ENCODE peak calls at places on chromosomes 3 and 15, in four cellular contexts. N is prostate gland, O is colonic mucosa, D is chondrocyte. C is an unnamed sample.
A peak's percentile ranks its signal among the peaks of the same experiment; 100 is the strongest.

GRCh38 chr3:87873136-87873535 is 185.7 kb downstream of the CGGBP1 start:
- DNase-seq in N (no peak), O (no peak), D (no peak), C (no peak)

GRCh38 chr3:121988146-121988545 is 33.9 kb downstream of the ILDR1 start:
- DNase-seq in N (no peak), O (no peak), D (no peak), C (no peak)

GRCh38 chr3:169751875-169752274 is 13.0 kb downstream of the TERC start:
- DNase-seq in N (no peak), O (no peak), D (no peak), C (no peak)

GRCh38 chr15:92001307-92001706 is 147.8 kb downstream of the SLCO3A1 start:
- DNase-seq in N (no peak), O (no peak), D (no peak), C (no peak)

GRCh38 chr3:99499235-99499798 is 139.1 kb upstream of the COL8A1 start:
- DNase-seq in N (no peak), O (peak; percentile 24), D (no peak), C (no peak)

GRCh38 chr3:88013592-88013991 is 45.2 kb downstream of the CGGBP1 start:
- DNase-seq in N (no peak), O (no peak), D (no peak), C (no peak)

GRCh38 chr15:100740105-100740504 is 137.7 kb downstream of the ASB7 start:
- DNase-seq in N (no peak), O (no peak), D (no peak), C (peak; percentile 86)

GRCh38 chr3:15007681-15008141 is 57.4 kb downstream of the MRPS25 start:
- DNase-seq in N (peak; percentile 35), O (no peak), D (no peak), C (peak; percentile 77)

GRCh38 chr3:197465197-197465995 is 90.4 kb downstream of the BDH1 start:
- DNase-seq in N (no peak), O (no peak), D (peak; percentile 18), C (no peak)

GRCh38 chr3:32500880-32501784 is 1.5 kb downstream of the CMTM6 start:
- DNase-seq in N (no peak), O (no peak), D (no peak), C (no peak)

GRCh38 chr15:96115642-96116041 is 214.9 kb upstream of the NR2F2 start:
- DNase-seq in N (no peak), O (no peak), D (no peak), C (peak; percentile 18)

GRCh38 chr15:84915011-84915958 is 30.8 kb downstream of the SLC28A1 start:
- DNase-seq in N (peak; percentile 84), O (peak; percentile 53), D (no peak), C (no peak)

GRCh38 chr15:90033006-90033405 is 31.9 kb downstream of the ZNF710 start:
- DNase-seq in N (no peak), O (no peak), D (no peak), C (no peak)

GRCh38 chr3:32973982-32974381 is 22.5 kb downstream of the CCR4 start:
- DNase-seq in N (no peak), O (no peak), D (no peak), C (peak; percentile 29)

GRCh38 chr15:66923438-66923881 is 141.9 kb upstream of the SMAD3 start:
- DNase-seq in N (no peak), O (peak; percentile 51), D (no peak), C (no peak)
- TF ChIP-seq CTCF in N (no peak), O (peak; percentile 44), D (peak; percentile 66), C (peak; percentile 46)

DNA sequence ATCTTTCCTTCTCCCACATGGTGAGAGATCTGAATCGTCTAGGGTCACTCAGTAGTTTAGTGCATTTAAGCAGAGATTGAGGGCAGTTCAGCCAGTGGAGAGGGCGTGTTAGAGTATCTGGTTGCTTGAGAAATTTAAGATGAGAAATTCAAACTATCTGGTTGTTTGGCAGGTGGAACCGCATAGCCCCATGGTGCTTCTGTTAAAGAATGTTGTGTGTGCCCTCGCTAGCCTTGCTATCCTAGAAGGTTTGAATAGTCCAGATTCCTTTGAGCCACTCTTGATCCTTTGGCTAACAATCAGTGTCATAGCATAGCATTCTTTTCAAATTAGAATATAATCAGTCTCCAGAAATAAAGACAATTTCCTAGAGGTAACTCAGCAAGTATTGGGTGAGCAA is 32.1 kb downstream of the ABHD17C start:
- DNase-seq in N (no peak), O (no peak), D (no peak), C (no peak)
- TF ChIP-seq CTCF in N (no peak), O (no peak), D (no peak), C (no peak)

DNA sequence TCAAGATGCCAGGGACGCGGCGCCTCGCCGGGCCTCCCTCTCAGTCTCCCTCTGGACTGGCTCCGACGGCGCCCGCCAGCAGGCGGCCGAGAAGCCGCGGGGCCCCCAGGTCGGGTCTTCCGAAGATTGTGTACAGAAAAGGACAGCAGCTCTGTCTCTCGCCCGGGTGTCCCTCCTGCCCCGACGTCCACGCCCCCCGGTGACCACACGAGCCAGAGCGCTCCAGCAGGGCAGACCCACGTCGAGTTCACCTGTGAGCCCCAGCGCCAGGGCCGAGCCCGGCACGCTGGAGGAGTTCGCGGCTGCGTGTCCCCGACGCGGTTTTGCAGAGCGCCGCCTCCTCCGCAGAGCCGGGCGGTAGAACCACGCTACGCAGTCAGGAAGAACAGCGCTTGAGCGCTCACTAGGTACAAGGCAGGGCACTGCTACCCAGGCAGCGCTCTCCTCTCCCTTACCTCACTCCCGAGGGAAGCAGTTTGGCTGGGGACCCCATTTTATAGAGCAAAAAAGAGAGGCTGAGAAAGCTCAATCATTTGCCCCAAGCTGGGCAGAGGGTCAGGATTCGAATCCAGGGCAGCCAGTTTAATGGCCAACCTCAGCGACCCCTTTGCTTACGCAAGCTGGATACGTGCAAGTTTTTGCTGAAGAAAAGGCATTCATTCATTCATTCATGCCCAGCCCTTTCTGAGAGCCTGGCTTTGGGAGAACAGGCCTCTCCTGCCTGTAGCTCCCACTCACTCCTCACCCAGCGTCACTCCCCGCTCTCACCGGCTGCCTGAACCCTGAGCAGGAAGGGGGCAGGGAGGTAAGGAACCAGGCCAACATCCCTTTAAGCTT is 3.0 kb upstream of the TLE3 start:
- DNase-seq in N (no peak), O (peak; percentile 66), D (peak; percentile 88), C (no peak)
- TF ChIP-seq CTCF in N (peak; percentile 35), O (no peak), D (peak; percentile 72), C (peak; percentile 55)

GRCh38 chr15:71485094-71485693 is 325.2 kb upstream of the NR2E3 start:
- DNase-seq in N (no peak), O (no peak), D (no peak), C (no peak)
- TF ChIP-seq CTCF in N (no peak), O (no peak), D (peak; percentile 61), C (peak; percentile 38)

GRCh38 chr15:53384417-53384816 is 375.0 kb downstream of the WDR72 start:
- DNase-seq in N (no peak), O (peak; percentile 24), D (no peak), C (no peak)
- TF ChIP-seq CTCF in N (no peak), O (no peak), D (peak; percentile 33), C (no peak)

GRCh38 chr3:24359645-24360462 is 134.8 kb downstream of the THRB start:
- DNase-seq in N (no peak), O (no peak), D (no peak), C (no peak)
- TF ChIP-seq CTCF in N (no peak), O (no peak), D (peak; percentile 56), C (no peak)

DNA sequence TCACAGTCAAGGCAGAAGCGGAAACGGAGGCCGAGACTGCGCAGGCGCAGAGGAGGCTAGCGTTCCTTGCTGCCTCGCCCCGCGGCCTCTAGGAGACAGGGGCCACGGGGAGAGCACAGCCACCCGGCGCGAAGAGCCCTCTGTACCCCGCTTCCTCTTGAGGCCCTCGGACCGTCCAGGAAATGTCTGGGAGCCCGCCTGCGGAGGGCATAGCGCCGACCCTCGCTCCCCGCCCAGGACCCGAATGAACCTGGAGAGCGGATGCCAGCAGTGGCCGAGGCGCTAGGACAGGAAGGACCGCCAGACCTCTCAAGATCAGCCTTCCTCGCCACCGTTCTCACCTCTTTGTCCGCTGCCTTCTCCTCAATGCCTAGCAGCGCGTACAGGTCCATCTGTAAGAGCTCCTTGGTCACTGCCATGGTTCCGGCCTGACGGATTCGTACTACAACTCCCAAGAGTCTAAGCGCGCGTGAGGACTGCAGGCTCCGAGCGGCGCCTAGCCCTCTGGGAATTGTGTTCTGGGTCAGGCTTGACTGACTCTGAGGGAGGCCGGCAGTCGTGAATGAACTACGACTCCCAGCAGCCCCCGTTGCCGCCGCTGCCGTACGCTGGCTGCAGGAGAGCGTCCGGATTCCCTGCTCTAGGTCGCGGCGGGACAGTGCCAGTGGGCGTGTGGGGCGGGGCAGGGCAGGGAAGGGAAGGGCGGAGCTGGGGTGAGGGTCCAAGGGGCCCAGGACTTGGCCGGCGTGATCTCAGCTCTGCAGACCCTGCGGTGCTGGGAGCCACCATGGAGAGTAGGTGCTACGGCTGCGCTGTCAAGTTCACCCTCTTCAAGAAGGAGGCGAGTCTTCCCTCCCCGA is at the start of the genes DNAJC17 and ZFYVE19:
- DNase-seq in N (peak; percentile 99), O (peak; percentile 98), D (peak; percentile 99), C (peak; percentile 91)
- TF ChIP-seq CTCF in N (peak; percentile 39), O (no peak), D (peak; percentile 47), C (no peak)

DNA sequence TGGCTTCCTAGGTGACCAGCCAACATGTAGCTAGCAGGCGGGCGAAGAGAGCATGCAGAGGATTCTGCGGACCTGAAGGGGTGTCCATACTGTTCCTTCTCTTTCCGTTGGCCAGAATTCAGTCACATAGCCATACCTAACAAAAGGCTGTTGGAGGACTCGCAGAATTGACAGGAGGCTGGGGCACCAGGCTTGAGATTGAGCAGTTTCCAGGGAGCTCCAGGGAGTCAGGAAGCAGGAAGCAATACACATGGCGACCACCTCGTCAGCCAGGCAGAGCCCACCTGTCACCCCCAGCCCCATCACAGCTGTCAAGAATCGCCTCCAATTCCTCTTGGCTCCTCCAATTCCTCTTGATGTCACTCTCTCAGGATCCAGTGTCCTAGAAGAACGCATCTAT is 13.2 kb upstream of the DNAJA4 start:
- DNase-seq in N (no peak), O (no peak), D (no peak), C (no peak)
- TF ChIP-seq CTCF in N (no peak), O (no peak), D (no peak), C (no peak)

C was measured in AG04450.